ENCODE peak calls at places on chromosomes 12 and 14, in five cellular contexts. E is naive thymus-derived CD4-positive, alpha-beta T cell; A is GM23338; R is HCT116; W is GM12865. I is an unnamed sample.

GRCh38 chr12:82954572-82954971 is 267.9 kb downstream of the TMTC2 start:
- DNase-seq in A (no peak), E (no peak), R (no peak), W (no peak), I (no peak)

GRCh38 chr12:67981236-67982164 is 7.7 kb upstream of the IFNG-AS1 start:
- DNase-seq in W (no peak), A (no peak), E (no peak), R (peak), I (no peak)

GRCh38 chr12:117685115-117685926 is 283.5 kb downstream of the KSR2 start:
- DNase-seq in R (no peak), W (no peak), E (no peak), A (peak), I (no peak)

GRCh38 chr12:124828264-124829007 is 35.2 kb downstream of the SCARB1 start:
- DNase-seq in E (no peak), A (no peak), W (no peak), R (no peak), I (no peak)

GRCh38 chr12:121545459-121545858 is 35.4 kb downstream of the KDM2B start:
- DNase-seq in R (no peak), W (no peak), A (no peak), E (no peak), I (no peak)

GRCh38 chr14:42192659-42193425 is 586.2 kb downstream of the LRFN5 start:
- DNase-seq in R (peak), W (no peak), E (no peak), A (no peak), I (no peak)

GRCh38 chr14:61646366-61647101 is 48.8 kb upstream of the HIF1A start:
- DNase-seq in A (no peak), E (no peak), R (no peak), W (no peak), I (no peak)

GRCh38 chr14:65103150-65103760 is 938 bp upstream of the MAX start:
- DNase-seq in W (peak), R (no peak), E (no peak), A (peak), I (peak)

GRCh38 chr12:123754041-123754757 is 7.9 kb upstream of the DNAH10 start:
- DNase-seq in E (no peak), R (no peak), A (no peak), W (no peak), I (no peak)

GRCh38 chr12:113214938-113215400 is 6.3 kb upstream of the TPCN1 start:
- DNase-seq in A (no peak), E (no peak), R (peak), W (peak), I (peak)

GRCh38 chr12:5592313-5592712 is 160.4 kb downstream of the NTF3 start:
- DNase-seq in A (no peak), E (no peak), W (no peak), R (no peak), I (no peak)

GRCh38 chr12:64551676-64552075 is 58.6 kb upstream of the RASSF3 start:
- DNase-seq in E (no peak), R (no peak), A (no peak), W (no peak), I (no peak)

GRCh38 chr14:71358209-71358931 is 451.1 kb downstream of the PCNX1 start:
- DNase-seq in R (no peak), E (no peak), W (peak), A (no peak), I (no peak)

GRCh38 chr12:75951399-75952228 is 80.0 kb downstream of the PHLDA1 start:
- DNase-seq in A (no peak), W (no peak), E (no peak), R (no peak), I (no peak)

GRCh38 chr14:69845787-69846186 is 33.4 kb upstream of the SMOC1 start:
- DNase-seq in R (no peak), E (no peak), W (no peak), A (no peak), I (no peak)

GRCh38 chr14:103684471-103684870 is 30.8 kb downstream of the XRCC3 start:
- DNase-seq in R (no peak), E (no peak), A (no peak), W (no peak), I (no peak)

GRCh38 chr14:68981124-68981523 is 2.0 kb upstream of the ACTN1 start:
- DNase-seq in R (no peak), E (no peak), W (no peak), A (no peak), I (no peak)

GRCh38 chr12:1474567-1475153 is 119.7 kb downstream of the FBXL14 start:
- DNase-seq in W (no peak), A (peak), E (no peak), R (peak), I (no peak)

GRCh38 chr12:120316798-120317257 is 10.8 kb downstream of the PLA2G1B start:
- DNase-seq in A (no peak), R (no peak), W (no peak), E (no peak), I (no peak)

GRCh38 chr12:122854554-122854953 is 19.3 kb downstream of the HIP1R start:
- DNase-seq in W (no peak), E (no peak), R (no peak), A (no peak), I (no peak)

GRCh38 chr12:91817512-91817911 is 328.1 kb downstream of the BTG1 start:
- DNase-seq in R (no peak), E (no peak), W (no peak), A (no peak), I (no peak)

GRCh38 chr12:105292705-105293104 is 37.8 kb upstream of the C12orf75 start:
- DNase-seq in A (no peak), W (no peak), R (no peak), E (no peak), I (no peak)

GRCh38 chr12:9751204-9752144 is 9.2 kb downstream of the CD69 start:
- DNase-seq in W (peak), R (peak), A (peak), E (peak), I (no peak)

GRCh38 chr12:72493390-72493789 is 221.2 kb downstream of the TRHDE start:
- DNase-seq in R (no peak), E (no peak), A (no peak), W (no peak), I (no peak)

GRCh38 chr12:6110006-6110405 is 14.5 kb downstream of the VWF start:
- DNase-seq in A (no peak), E (no peak), W (no peak), R (no peak), I (no peak)

GRCh38 chr14:37143500-37143874 is 28.9 kb downstream of the SLC25A21 start:
- DNase-seq in A (no peak), R (no peak), E (no peak), W (no peak), I (no peak)

GRCh38 chr12:38282886-38283285 is 33.7 kb upstream of the ALG10B start:
- DNase-seq in R (peak), A (no peak), E (no peak), W (no peak), I (no peak)

GRCh38 chr12:24172031-24172772 is 222.7 kb upstream of the SOX5 start:
- DNase-seq in W (peak), E (no peak), R (no peak), A (peak), I (no peak)

GRCh38 chr14:102768223-102769048 is 8.8 kb upstream of the TRAF3 start:
- DNase-seq in E (no peak), R (no peak), A (no peak), W (peak), I (no peak)

GRCh38 chr12:31962076-31962475 is 2.9 kb downstream of the RESF1 start:
- DNase-seq in W (no peak), A (no peak), R (no peak), E (peak), I (no peak)

GRCh38 chr12:89019439-89020120 is 332.7 kb downstream of the DUSP6 start:
- DNase-seq in A (peak), R (peak), W (peak), E (peak), I (peak)

GRCh38 chr12:24754690-24755638 is 193.9 kb downstream of the BCAT1 start:
- DNase-seq in A (no peak), W (no peak), R (no peak), E (no peak), I (peak)

GRCh38 chr14:81946808-81947798 is 413.4 kb upstream of the SEL1L start:
- DNase-seq in R (no peak), A (no peak), W (no peak), E (no peak), I (no peak)

GRCh38 chr14:55109846-55110245 is 19.2 kb upstream of the LGALS3 start:
- DNase-seq in R (no peak), E (no peak), A (no peak), W (no peak), I (no peak)

GRCh38 chr14:101975231-101975630 is 10.9 kb downstream of the DYNC1H1 start:
- DNase-seq in E (no peak), W (no peak), R (no peak), A (no peak), I (no peak)

GRCh38 chr14:27186048-27186447 is 588.2 kb upstream of the NOVA1 start:
- DNase-seq in E (no peak), W (no peak), A (no peak), R (no peak), I (no peak)

GRCh38 chr14:36818212-36818611 is 156.6 kb downstream of the PAX9 start:
- DNase-seq in A (no peak), E (no peak), R (no peak), W (no peak), I (no peak)

GRCh38 chr12:59322473-59322872 is 273.4 kb upstream of the SLC16A7 start:
- DNase-seq in E (no peak), R (no peak), A (no peak), W (no peak), I (no peak)

GRCh38 chr12:109613611-109614455 is 40.2 kb downstream of the MVK start:
- DNase-seq in W (no peak), A (peak), R (no peak), E (no peak), I (no peak)

GRCh38 chr12:109611223-109611622 is 37.6 kb downstream of the MVK start:
- DNase-seq in A (no peak), E (no peak), R (no peak), W (no peak), I (no peak)

GRCh38 chr12:109610523-109610922 is 36.9 kb downstream of the MVK start:
- DNase-seq in A (no peak), W (no peak), E (no peak), R (no peak), I (no peak)

GRCh38 chr12:109612975-109613502 is 39.4 kb downstream of the MVK start:
- DNase-seq in W (peak), R (no peak), A (peak), E (no peak), I (peak)

GRCh38 chr12:109612003-109612402 is 38.4 kb downstream of the MVK start:
- DNase-seq in A (no peak), R (no peak), W (no peak), E (no peak), I (no peak)
- H3K4me3 ChIP-seq in A (no peak), R (no peak), W (no peak), E (no peak), I (no peak)

DNA sequence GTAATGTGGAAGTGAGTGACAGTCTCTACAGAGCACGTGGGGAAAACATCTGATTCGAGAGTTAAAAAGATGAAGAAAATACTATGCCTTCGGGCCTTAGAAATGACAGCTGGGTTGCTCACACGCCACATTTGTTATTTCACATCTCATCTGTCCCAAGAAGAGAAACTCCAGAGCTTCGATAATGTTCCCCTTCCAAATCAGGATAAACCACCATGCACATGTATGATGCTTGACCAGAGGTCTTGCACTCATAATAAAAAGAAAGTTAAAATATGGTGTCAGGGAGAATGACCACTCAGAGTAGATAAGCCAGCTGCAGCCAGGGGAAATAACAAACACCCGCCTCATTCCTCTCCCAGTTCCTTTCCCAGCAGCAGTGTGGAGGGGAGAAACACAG is 34.6 kb downstream of the NIN start:
- DNase-seq in E (no peak), R (no peak), W (no peak), A (no peak), I (no peak)
- H3K4me3 ChIP-seq in E (no peak), R (no peak), W (no peak), A (no peak), I (no peak)

GRCh38 chr12:53986686-53987180 is 1.8 kb downstream of the HOXC10 start:
- DNase-seq in W (no peak), A (no peak), E (no peak), R (no peak), I (no peak)
- H3K4me3 ChIP-seq in W (no peak), A (peak), E (no peak), R (no peak), I (peak)

GRCh38 chr12:86261606-86262005 is 5.4 kb upstream of the MGAT4C start:
- DNase-seq in E (no peak), W (no peak), R (no peak), A (peak), I (no peak)

GRCh38 chr12:86265329-86265695 is 9.1 kb upstream of the MGAT4C start:
- DNase-seq in E (no peak), R (no peak), W (no peak), A (no peak), I (no peak)

GRCh38 chr12:86260183-86260582 is 4.0 kb upstream of the MGAT4C start:
- DNase-seq in R (no peak), E (no peak), W (no peak), A (no peak), I (no peak)

GRCh38 chr12:86261142-86261541 is 5.0 kb upstream of the MGAT4C start:
- DNase-seq in R (no peak), W (no peak), A (no peak), E (no peak), I (no peak)

GRCh38 chr12:86264451-86265328 is 8.5 kb upstream of the MGAT4C start:
- DNase-seq in W (no peak), R (no peak), A (peak), E (no peak), I (no peak)
- H3K4me3 ChIP-seq in W (no peak), R (no peak), A (peak), E (no peak), I (no peak)